ENCODE peak calls at places on chromosomes 11 and 22, in eight cellular contexts. One of them, this sample, is unnamed.

GRCh38 chr11:13294771-13295579 is 17.4 kb downstream of the BMAL1 start:
- DNase-seq in tibial artery: no peak
- DNase-seq in psoas muscle: no peak
- DNase-seq in cardiac muscle cell: no peak
- DNase-seq in iPS DF 6.9: no peak
- DNase-seq in mammary epithelial cell: no peak
- DNase-seq in Panc1: no peak
- DNase-seq in left ventricle myocardium inferior: no peak
- DNase-seq in this sample: no peak

GRCh38 chr22:17773606-17774205 is 563 bp downstream of the BID start:
- DNase-seq in tibial artery: no peak
- DNase-seq in psoas muscle: peak
- DNase-seq in cardiac muscle cell: peak
- DNase-seq in iPS DF 6.9: no peak
- DNase-seq in mammary epithelial cell: peak
- DNase-seq in Panc1: no peak
- DNase-seq in left ventricle myocardium inferior: peak
- DNase-seq in this sample: no peak

GRCh38 chr11:120801801-120802689 is 221.9 kb upstream of the TBCEL start:
- DNase-seq in tibial artery: no peak
- DNase-seq in psoas muscle: no peak
- DNase-seq in cardiac muscle cell: peak
- DNase-seq in iPS DF 6.9: peak
- DNase-seq in mammary epithelial cell: peak
- DNase-seq in Panc1: peak
- DNase-seq in left ventricle myocardium inferior: peak
- DNase-seq in this sample: no peak

GRCh38 chr22:44404341-44405020 is 91.7 kb upstream of the SHISAL1 start:
- DNase-seq in tibial artery: peak
- DNase-seq in psoas muscle: peak
- DNase-seq in cardiac muscle cell: no peak
- DNase-seq in iPS DF 6.9: no peak
- DNase-seq in mammary epithelial cell: no peak
- DNase-seq in Panc1: no peak
- DNase-seq in left ventricle myocardium inferior: peak
- DNase-seq in this sample: no peak

GRCh38 chr22:31286360-31287255 is 5.7 kb downstream of the PIK3IP1 start:
- DNase-seq in tibial artery: no peak
- DNase-seq in psoas muscle: no peak
- DNase-seq in cardiac muscle cell: peak
- DNase-seq in iPS DF 6.9: no peak
- DNase-seq in mammary epithelial cell: no peak
- DNase-seq in Panc1: no peak
- DNase-seq in left ventricle myocardium inferior: no peak
- DNase-seq in this sample: no peak

GRCh38 chr11:91011503-91011902 is 788.7 kb upstream of the CHORDC1 start:
- DNase-seq in tibial artery: no peak
- DNase-seq in psoas muscle: no peak
- DNase-seq in cardiac muscle cell: no peak
- DNase-seq in iPS DF 6.9: no peak
- DNase-seq in mammary epithelial cell: no peak
- DNase-seq in Panc1: no peak
- DNase-seq in left ventricle myocardium inferior: no peak
- DNase-seq in this sample: no peak

GRCh38 chr11:109946322-109946846 is 146.8 kb upstream of the ZC3H12C start:
- DNase-seq in tibial artery: peak
- DNase-seq in psoas muscle: peak
- DNase-seq in cardiac muscle cell: peak
- DNase-seq in iPS DF 6.9: peak
- DNase-seq in mammary epithelial cell: peak
- DNase-seq in Panc1: peak
- DNase-seq in left ventricle myocardium inferior: peak
- DNase-seq in this sample: peak

GRCh38 chr22:43844560-43845545 is 17.5 kb downstream of the SULT4A1 start:
- DNase-seq in tibial artery: no peak
- DNase-seq in psoas muscle: peak
- DNase-seq in cardiac muscle cell: no peak
- DNase-seq in iPS DF 6.9: no peak
- DNase-seq in mammary epithelial cell: no peak
- DNase-seq in Panc1: no peak
- DNase-seq in left ventricle myocardium inferior: no peak
- DNase-seq in this sample: no peak

GRCh38 chr11:910044-910588 is 494 bp downstream of the CHID1 start:
- DNase-seq in tibial artery: no peak
- DNase-seq in psoas muscle: no peak
- DNase-seq in cardiac muscle cell: peak
- DNase-seq in iPS DF 6.9: no peak
- DNase-seq in mammary epithelial cell: no peak
- DNase-seq in Panc1: no peak
- DNase-seq in left ventricle myocardium inferior: no peak
- DNase-seq in this sample: no peak

GRCh38 chr22:19703869-19704268 is 10.4 kb upstream of the SEPTIN5 start:
- DNase-seq in tibial artery: peak
- DNase-seq in psoas muscle: peak
- DNase-seq in cardiac muscle cell: no peak
- DNase-seq in iPS DF 6.9: no peak
- DNase-seq in mammary epithelial cell: no peak
- DNase-seq in Panc1: no peak
- DNase-seq in left ventricle myocardium inferior: no peak
- DNase-seq in this sample: no peak

GRCh38 chr11:22539851-22540376 is 85.7 kb downstream of the FANCF start:
- DNase-seq in tibial artery: no peak
- DNase-seq in psoas muscle: no peak
- DNase-seq in cardiac muscle cell: peak
- DNase-seq in iPS DF 6.9: no peak
- DNase-seq in mammary epithelial cell: peak
- DNase-seq in Panc1: no peak
- DNase-seq in left ventricle myocardium inferior: no peak
- DNase-seq in this sample: no peak

GRCh38 chr22:30422481-30423295 is 2.9 kb upstream of the MTFP1 start:
- DNase-seq in tibial artery: peak
- DNase-seq in psoas muscle: peak
- DNase-seq in cardiac muscle cell: peak
- DNase-seq in iPS DF 6.9: no peak
- DNase-seq in mammary epithelial cell: peak
- DNase-seq in Panc1: no peak
- DNase-seq in left ventricle myocardium inferior: peak
- DNase-seq in this sample: peak

GRCh38 chr22:44181912-44182590 is 1.3 kb downstream of the PARVG start:
- DNase-seq in tibial artery: no peak
- DNase-seq in psoas muscle: peak
- DNase-seq in cardiac muscle cell: no peak
- DNase-seq in iPS DF 6.9: no peak
- DNase-seq in mammary epithelial cell: no peak
- DNase-seq in Panc1: no peak
- DNase-seq in left ventricle myocardium inferior: no peak
- DNase-seq in this sample: no peak

GRCh38 chr11:58027341-58027740 is 3.4 kb upstream of the OR6Q1 start:
- DNase-seq in tibial artery: no peak
- DNase-seq in psoas muscle: no peak
- DNase-seq in cardiac muscle cell: no peak
- DNase-seq in iPS DF 6.9: no peak
- DNase-seq in mammary epithelial cell: no peak
- DNase-seq in Panc1: no peak
- DNase-seq in left ventricle myocardium inferior: no peak
- DNase-seq in this sample: no peak

GRCh38 chr11:79762271-79762935 is 321.6 kb upstream of the TENM4 start:
- DNase-seq in tibial artery: no peak
- DNase-seq in psoas muscle: no peak
- DNase-seq in cardiac muscle cell: peak
- DNase-seq in iPS DF 6.9: no peak
- DNase-seq in mammary epithelial cell: no peak
- DNase-seq in Panc1: no peak
- DNase-seq in left ventricle myocardium inferior: no peak
- DNase-seq in this sample: no peak

GRCh38 chr11:105057432-105057831 is 12.3 kb upstream of the CARD16 start:
- DNase-seq in tibial artery: no peak
- DNase-seq in psoas muscle: no peak
- DNase-seq in cardiac muscle cell: no peak
- DNase-seq in iPS DF 6.9: no peak
- DNase-seq in mammary epithelial cell: no peak
- DNase-seq in Panc1: no peak
- DNase-seq in left ventricle myocardium inferior: no peak
- DNase-seq in this sample: no peak

GRCh38 chr11:3947084-3947483 is 91.6 kb downstream of the STIM1 start:
- DNase-seq in tibial artery: no peak
- DNase-seq in psoas muscle: no peak
- DNase-seq in cardiac muscle cell: peak
- DNase-seq in iPS DF 6.9: no peak
- DNase-seq in mammary epithelial cell: no peak
- DNase-seq in Panc1: no peak
- DNase-seq in left ventricle myocardium inferior: no peak
- DNase-seq in this sample: no peak

GRCh38 chr11:92253945-92254344 is 29.3 kb downstream of the FAT3 start:
- DNase-seq in tibial artery: no peak
- DNase-seq in psoas muscle: no peak
- DNase-seq in cardiac muscle cell: no peak
- DNase-seq in iPS DF 6.9: no peak
- DNase-seq in mammary epithelial cell: no peak
- DNase-seq in Panc1: no peak
- DNase-seq in left ventricle myocardium inferior: no peak
- DNase-seq in this sample: no peak

GRCh38 chr11:131511794-131512193 is 141.4 kb downstream of the NTM start:
- DNase-seq in tibial artery: no peak
- DNase-seq in psoas muscle: peak
- DNase-seq in cardiac muscle cell: peak
- DNase-seq in iPS DF 6.9: peak
- DNase-seq in mammary epithelial cell: no peak
- DNase-seq in Panc1: peak
- DNase-seq in left ventricle myocardium inferior: no peak
- DNase-seq in this sample: no peak

GRCh38 chr11:86234831-86235461 is 9.6 kb upstream of the EED start:
- DNase-seq in tibial artery: no peak
- DNase-seq in psoas muscle: no peak
- DNase-seq in cardiac muscle cell: no peak
- DNase-seq in iPS DF 6.9: no peak
- DNase-seq in mammary epithelial cell: no peak
- DNase-seq in Panc1: no peak
- DNase-seq in left ventricle myocardium inferior: no peak
- DNase-seq in this sample: no peak

GRCh38 chr11:27649800-27650199 is 50.5 kb downstream of the BDNF start:
- DNase-seq in tibial artery: no peak
- DNase-seq in psoas muscle: no peak
- DNase-seq in cardiac muscle cell: no peak
- DNase-seq in iPS DF 6.9: no peak
- DNase-seq in mammary epithelial cell: no peak
- DNase-seq in Panc1: no peak
- DNase-seq in left ventricle myocardium inferior: no peak
- DNase-seq in this sample: no peak

GRCh38 chr11:35688023-35688422 is 25.4 kb downstream of the TRIM44 start:
- DNase-seq in tibial artery: no peak
- DNase-seq in psoas muscle: no peak
- DNase-seq in cardiac muscle cell: no peak
- DNase-seq in iPS DF 6.9: no peak
- DNase-seq in mammary epithelial cell: peak
- DNase-seq in Panc1: no peak
- DNase-seq in left ventricle myocardium inferior: no peak
- DNase-seq in this sample: no peak

GRCh38 chr22:36425977-36426523 is 38.3 kb upstream of the MYH9 start:
- DNase-seq in tibial artery: no peak
- DNase-seq in psoas muscle: peak
- DNase-seq in cardiac muscle cell: peak
- DNase-seq in iPS DF 6.9: no peak
- DNase-seq in mammary epithelial cell: no peak
- DNase-seq in Panc1: no peak
- DNase-seq in left ventricle myocardium inferior: peak
- DNase-seq in this sample: no peak

GRCh38 chr11:27217948-27218410 is 145.0 kb downstream of the CCDC34 start:
- DNase-seq in tibial artery: no peak
- DNase-seq in psoas muscle: no peak
- DNase-seq in cardiac muscle cell: no peak
- DNase-seq in iPS DF 6.9: no peak
- DNase-seq in mammary epithelial cell: peak
- DNase-seq in Panc1: no peak
- DNase-seq in left ventricle myocardium inferior: no peak
- DNase-seq in this sample: no peak

GRCh38 chr11:10526974-10527918 is 13.7 kb downstream of the RNF141 start:
- DNase-seq in tibial artery: no peak
- DNase-seq in psoas muscle: no peak
- DNase-seq in cardiac muscle cell: no peak
- DNase-seq in iPS DF 6.9: no peak
- DNase-seq in mammary epithelial cell: peak
- DNase-seq in Panc1: no peak
- DNase-seq in left ventricle myocardium inferior: no peak
- DNase-seq in this sample: peak

DNA sequence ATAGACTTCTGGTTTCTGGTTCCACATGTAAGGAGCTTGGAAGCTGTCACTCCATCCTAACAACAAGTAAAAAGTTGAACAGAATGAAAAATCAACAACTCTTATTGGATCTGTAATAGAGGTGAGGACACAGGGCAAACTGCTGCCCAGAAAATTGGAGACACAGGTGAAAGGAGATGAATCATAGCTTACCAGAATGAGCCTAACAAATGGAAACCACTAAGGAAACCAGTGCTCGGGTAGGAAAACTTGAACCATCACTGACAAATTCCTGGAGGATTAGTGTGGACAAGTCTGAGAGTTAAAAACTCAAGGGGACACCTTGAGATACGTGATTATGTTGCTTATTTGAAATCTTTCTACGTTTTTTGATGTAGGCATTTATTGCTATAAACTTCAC is 52.1 kb downstream of the GDPD4 start:
- DNase-seq in tibial artery: no peak
- DNase-seq in psoas muscle: no peak
- DNase-seq in cardiac muscle cell: no peak
- DNase-seq in iPS DF 6.9: no peak
- DNase-seq in mammary epithelial cell: peak
- DNase-seq in Panc1: no peak
- DNase-seq in left ventricle myocardium inferior: no peak
- DNase-seq in this sample: peak
- H3K27ac ChIP-seq in tibial artery: no peak
- H3K27ac ChIP-seq in psoas muscle: no peak
- H3K27ac ChIP-seq in cardiac muscle cell: no peak
- H3K27ac ChIP-seq in iPS DF 6.9: no peak
- H3K27ac ChIP-seq in mammary epithelial cell: peak
- H3K27ac ChIP-seq in Panc1: no peak
- H3K27ac ChIP-seq in left ventricle myocardium inferior: no peak
- H3K27ac ChIP-seq in this sample: peak

GRCh38 chr11:128018692-128019091 is 568.7 kb downstream of the ETS1 start:
- DNase-seq in tibial artery: no peak
- DNase-seq in psoas muscle: no peak
- DNase-seq in cardiac muscle cell: no peak
- DNase-seq in iPS DF 6.9: no peak
- DNase-seq in mammary epithelial cell: no peak
- DNase-seq in Panc1: no peak
- DNase-seq in left ventricle myocardium inferior: no peak
- DNase-seq in this sample: no peak
- H3K27ac ChIP-seq in tibial artery: no peak
- H3K27ac ChIP-seq in psoas muscle: no peak
- H3K27ac ChIP-seq in cardiac muscle cell: no peak
- H3K27ac ChIP-seq in iPS DF 6.9: no peak
- H3K27ac ChIP-seq in mammary epithelial cell: no peak
- H3K27ac ChIP-seq in Panc1: no peak
- H3K27ac ChIP-seq in left ventricle myocardium inferior: no peak
- H3K27ac ChIP-seq in this sample: no peak

GRCh38 chr11:72700026-72700610 is 25.9 kb upstream of the PDE2A start:
- DNase-seq in tibial artery: no peak
- DNase-seq in psoas muscle: no peak
- DNase-seq in cardiac muscle cell: no peak
- DNase-seq in iPS DF 6.9: no peak
- DNase-seq in mammary epithelial cell: no peak
- DNase-seq in Panc1: no peak
- DNase-seq in left ventricle myocardium inferior: no peak
- DNase-seq in this sample: no peak
- H3K27ac ChIP-seq in tibial artery: no peak
- H3K27ac ChIP-seq in psoas muscle: no peak
- H3K27ac ChIP-seq in cardiac muscle cell: no peak
- H3K27ac ChIP-seq in iPS DF 6.9: no peak
- H3K27ac ChIP-seq in mammary epithelial cell: no peak
- H3K27ac ChIP-seq in Panc1: no peak
- H3K27ac ChIP-seq in left ventricle myocardium inferior: no peak
- H3K27ac ChIP-seq in this sample: no peak

GRCh38 chr11:129625930-129626329 is 189.7 kb upstream of the TMEM45B start:
- DNase-seq in tibial artery: no peak
- DNase-seq in psoas muscle: no peak
- DNase-seq in cardiac muscle cell: no peak
- DNase-seq in iPS DF 6.9: no peak
- DNase-seq in mammary epithelial cell: peak
- DNase-seq in Panc1: no peak
- DNase-seq in left ventricle myocardium inferior: no peak
- DNase-seq in this sample: no peak
- H3K27ac ChIP-seq in tibial artery: no peak
- H3K27ac ChIP-seq in psoas muscle: no peak
- H3K27ac ChIP-seq in cardiac muscle cell: no peak
- H3K27ac ChIP-seq in iPS DF 6.9: no peak
- H3K27ac ChIP-seq in mammary epithelial cell: peak
- H3K27ac ChIP-seq in Panc1: no peak
- H3K27ac ChIP-seq in left ventricle myocardium inferior: no peak
- H3K27ac ChIP-seq in this sample: peak